ENCODE peak calls at places on chromosomes 3 and 15, in five cellular contexts. One of them, this sample, is unnamed.

GRCh38 chr3:195909645-195910498 is 1.5 kb upstream of the TNK2 start:
- DNase-seq in Peyer's patch: peak; percentile 91
- DNase-seq in adrenal gland: peak; percentile 86
- DNase-seq in breast epithelium: peak; percentile 81
- DNase-seq in spleen: peak; percentile 97
- DNase-seq in this sample: peak; percentile 34

GRCh38 chr3:49534581-49535495 is 19.4 kb upstream of the BSN start:
- DNase-seq in Peyer's patch: no peak
- DNase-seq in adrenal gland: peak; percentile 87
- DNase-seq in breast epithelium: no peak
- DNase-seq in spleen: no peak
- DNase-seq in this sample: no peak

GRCh38 chr3:140727886-140728285 is 50.0 kb downstream of the TRIM42 start:
- DNase-seq in Peyer's patch: no peak
- DNase-seq in adrenal gland: no peak
- DNase-seq in breast epithelium: no peak
- DNase-seq in spleen: no peak
- DNase-seq in this sample: no peak

GRCh38 chr15:75202251-75203016 is 752 bp downstream of the C15orf39 start:
- DNase-seq in Peyer's patch: peak; percentile 89
- DNase-seq in adrenal gland: peak; percentile 90
- DNase-seq in breast epithelium: peak; percentile 66
- DNase-seq in spleen: peak; percentile 97
- DNase-seq in this sample: peak; percentile 38

GRCh38 chr15:66803182-66803729 is 101.2 kb downstream of the SMAD6 start:
- DNase-seq in Peyer's patch: peak; percentile 22
- DNase-seq in adrenal gland: peak; percentile 96
- DNase-seq in breast epithelium: peak; percentile 80
- DNase-seq in spleen: peak; percentile 80
- DNase-seq in this sample: no peak

GRCh38 chr3:139608924-139609323 is 68.8 kb downstream of the NMNAT3 start:
- DNase-seq in Peyer's patch: no peak
- DNase-seq in adrenal gland: no peak
- DNase-seq in breast epithelium: no peak
- DNase-seq in spleen: no peak
- DNase-seq in this sample: no peak

GRCh38 chr3:69536306-69537020 is 150.6 kb upstream of the FRMD4B start:
- DNase-seq in Peyer's patch: no peak
- DNase-seq in adrenal gland: no peak
- DNase-seq in breast epithelium: no peak
- DNase-seq in spleen: no peak
- DNase-seq in this sample: no peak

GRCh38 chr3:129461022-129461421 is 21.0 kb downstream of the IFT122 start:
- DNase-seq in Peyer's patch: no peak
- DNase-seq in adrenal gland: no peak
- DNase-seq in breast epithelium: no peak
- DNase-seq in spleen: no peak
- DNase-seq in this sample: no peak

GRCh38 chr3:141952611-141953010 is 76.2 kb downstream of the ATP1B3 start:
- DNase-seq in Peyer's patch: no peak
- DNase-seq in adrenal gland: no peak
- DNase-seq in breast epithelium: no peak
- DNase-seq in spleen: no peak
- DNase-seq in this sample: no peak

GRCh38 chr3:81492048-81492447 is 269.4 kb downstream of the GBE1 start:
- DNase-seq in Peyer's patch: no peak
- DNase-seq in adrenal gland: no peak
- DNase-seq in breast epithelium: no peak
- DNase-seq in spleen: no peak
- DNase-seq in this sample: no peak

GRCh38 chr15:101128191-101128590 is 123.7 kb downstream of the CHSY1 start:
- DNase-seq in Peyer's patch: no peak
- DNase-seq in adrenal gland: no peak
- DNase-seq in breast epithelium: no peak
- DNase-seq in spleen: peak; percentile 22
- DNase-seq in this sample: no peak

GRCh38 chr3:138260636-138261035 is 69.0 kb downstream of the NME9 start:
- DNase-seq in Peyer's patch: no peak
- DNase-seq in adrenal gland: no peak
- DNase-seq in breast epithelium: no peak
- DNase-seq in spleen: no peak
- DNase-seq in this sample: no peak

GRCh38 chr15:69311319-69311721 is 12.6 kb downstream of the PAQR5 start:
- DNase-seq in Peyer's patch: no peak
- DNase-seq in adrenal gland: no peak
- DNase-seq in breast epithelium: no peak
- DNase-seq in spleen: no peak
- DNase-seq in this sample: no peak

GRCh38 chr3:130960139-130960779 is 66.4 kb downstream of the ASTE1 start:
- DNase-seq in Peyer's patch: no peak
- DNase-seq in adrenal gland: no peak
- DNase-seq in breast epithelium: no peak
- DNase-seq in spleen: no peak
- DNase-seq in this sample: no peak

GRCh38 chr3:31472479-31473390 is 60.0 kb upstream of the STT3B start:
- DNase-seq in Peyer's patch: no peak
- DNase-seq in adrenal gland: no peak
- DNase-seq in breast epithelium: no peak
- DNase-seq in spleen: no peak
- DNase-seq in this sample: no peak

GRCh38 chr15:40235201-40235890 is 3.5 kb upstream of the PAK6 start:
- DNase-seq in Peyer's patch: peak; percentile 41
- DNase-seq in adrenal gland: no peak
- DNase-seq in breast epithelium: no peak
- DNase-seq in spleen: no peak
- DNase-seq in this sample: no peak

GRCh38 chr3:195451373-195452000 is 8.7 kb upstream of the ACAP2 start:
- DNase-seq in Peyer's patch: no peak
- DNase-seq in adrenal gland: no peak
- DNase-seq in breast epithelium: no peak
- DNase-seq in spleen: no peak
- DNase-seq in this sample: no peak

GRCh38 chr15:69816522-69816921 is 281.2 kb downstream of the TLE3 start:
- DNase-seq in Peyer's patch: no peak
- DNase-seq in adrenal gland: no peak
- DNase-seq in breast epithelium: no peak
- DNase-seq in spleen: no peak
- DNase-seq in this sample: no peak

GRCh38 chr15:81216411-81216810 is 19.7 kb downstream of the IL16 start:
- DNase-seq in Peyer's patch: no peak
- DNase-seq in adrenal gland: no peak
- DNase-seq in breast epithelium: no peak
- DNase-seq in spleen: no peak
- DNase-seq in this sample: no peak

GRCh38 chr3:48042071-48042760 is 26.0 kb upstream of the MAP4 start:
- DNase-seq in Peyer's patch: no peak
- DNase-seq in adrenal gland: no peak
- DNase-seq in breast epithelium: no peak
- DNase-seq in spleen: no peak
- DNase-seq in this sample: no peak

GRCh38 chr3:114464548-114464947 is 170.7 kb downstream of the TIGIT start:
- DNase-seq in Peyer's patch: no peak
- DNase-seq in adrenal gland: no peak
- DNase-seq in breast epithelium: no peak
- DNase-seq in spleen: no peak
- DNase-seq in this sample: no peak

GRCh38 chr3:52444860-52445793 is at the start of gene SEMA3G:
- DNase-seq in Peyer's patch: peak; percentile 80
- DNase-seq in adrenal gland: peak; percentile 78
- DNase-seq in breast epithelium: peak; percentile 83
- DNase-seq in spleen: peak; percentile 91
- DNase-seq in this sample: no peak
- TF ChIP-seq CTCF in Peyer's patch: no peak
- TF ChIP-seq CTCF in adrenal gland: peak; percentile 35
- TF ChIP-seq CTCF in breast epithelium: peak; percentile 74
- TF ChIP-seq CTCF in spleen: peak; percentile 70
- TF ChIP-seq CTCF in this sample: peak; percentile 64

GRCh38 chr3:118782755-118783202 is 251.9 kb downstream of the IGSF11 start:
- DNase-seq in Peyer's patch: no peak
- DNase-seq in adrenal gland: no peak
- DNase-seq in breast epithelium: no peak
- DNase-seq in spleen: no peak
- DNase-seq in this sample: no peak
- TF ChIP-seq POLR2A in Peyer's patch: no peak
- TF ChIP-seq POLR2A in adrenal gland: no peak
- TF ChIP-seq POLR2A in breast epithelium: no peak
- TF ChIP-seq POLR2A in spleen: no peak
- TF ChIP-seq POLR2A in this sample: no peak

DNA sequence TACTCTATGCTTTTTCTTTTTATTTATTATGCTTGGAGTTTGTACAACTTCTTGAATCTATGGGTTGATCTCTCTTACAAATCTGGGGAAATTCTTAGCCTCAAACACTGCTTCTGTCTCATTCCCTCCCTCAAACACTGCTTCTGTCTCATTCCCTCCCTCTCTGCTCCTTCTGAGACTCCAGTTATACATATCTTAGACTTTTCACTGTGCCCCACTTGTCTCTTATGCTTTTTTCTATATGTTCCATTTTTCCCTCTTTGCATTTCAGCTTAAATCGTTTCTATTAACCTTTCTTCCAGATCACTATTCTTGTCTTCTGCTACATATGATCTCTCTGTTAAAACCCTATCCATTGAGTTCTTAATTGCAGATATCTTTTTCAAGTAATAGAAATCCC is 50.4 kb downstream of the RFTN1 start:
- DNase-seq in Peyer's patch: no peak
- DNase-seq in adrenal gland: no peak
- DNase-seq in breast epithelium: no peak
- DNase-seq in spleen: no peak
- DNase-seq in this sample: no peak
- H3K4me3 ChIP-seq in Peyer's patch: no peak overlapping the region
- H3K4me3 ChIP-seq in adrenal gland: no peak overlapping the region
- H3K4me3 ChIP-seq in breast epithelium: no peak overlapping the region
- H3K4me3 ChIP-seq in spleen: no peak overlapping the region
- H3K4me3 ChIP-seq in this sample: no peak overlapping the region

GRCh38 chr3:106208979-106209378 is 340.2 kb upstream of the CBLB start:
- DNase-seq in Peyer's patch: no peak
- DNase-seq in adrenal gland: no peak
- DNase-seq in breast epithelium: no peak
- DNase-seq in spleen: no peak
- DNase-seq in this sample: no peak
- TF ChIP-seq CTCF in Peyer's patch: no peak
- TF ChIP-seq CTCF in adrenal gland: peak; percentile 41
- TF ChIP-seq CTCF in breast epithelium: no peak
- TF ChIP-seq CTCF in spleen: no peak
- TF ChIP-seq CTCF in this sample: peak; percentile 55